ENCODE peak calls at places on chromosomes 6 and 20, in nine cellular contexts. G is HT1080; L is ACHN; X is LHCN-M2; J is cerebellar cortex; H is AG20443; A is hypothalamus; S is heart right ventricle; Y is stimulated activated CD4-positive, alpha-beta T cell treated with anti-CD3 and anti-CD28 coated beads, Interleukin-2, amount 100 ng/mL, for 24 hours. Z is an unnamed sample.

GRCh38 chr6:134584809-134585528 is 267.1 kb upstream of the SGK1 start:
- DNase-seq in G (no peak), L (no peak), X (no peak), J (no peak), H (no peak), A (no peak), S (no peak), Y (no peak), Z (no peak)

GRCh38 chr20:32325706-32326506 is 32.2 kb upstream of the ASXL1 start:
- DNase-seq in G (peak), L (peak), X (peak), J (no peak), H (no peak), A (no peak), S (no peak), Y (no peak), Z (no peak)

GRCh38 chr6:75422024-75422639 is 71.5 kb downstream of the FILIP1 start:
- DNase-seq in G (no peak), L (no peak), X (no peak), J (no peak), H (peak), A (no peak), S (no peak), Y (no peak), Z (no peak)

GRCh38 chr6:52407467-52407866 is 12.7 kb upstream of the EFHC1 start:
- DNase-seq in G (peak), L (peak), X (peak), J (peak), H (peak), A (no peak), S (no peak), Y (no peak), Z (peak)

GRCh38 chr6:56843476-56844349 is 111.2 kb upstream of the BEND6 start:
- DNase-seq in G (peak), L (peak), X (peak), J (peak), H (peak), A (peak), S (peak), Y (peak), Z (peak)

GRCh38 chr6:157405986-157406385 is 25.0 kb downstream of the ZDHHC14 start:
- DNase-seq in G (peak), L (peak), X (no peak), J (no peak), H (no peak), A (no peak), S (no peak), Y (no peak), Z (no peak)

GRCh38 chr6:7137335-7138106 is 29.8 kb downstream of the RREB1 start:
- DNase-seq in G (no peak), L (peak), X (peak), J (peak), H (peak), A (no peak), S (peak), Y (peak), Z (peak)

GRCh38 chr20:63206878-63207277 is 9.1 kb downstream of the YTHDF1 start:
- DNase-seq in G (peak), L (peak), X (peak), J (no peak), H (no peak), A (no peak), S (no peak), Y (no peak), Z (peak)